ENCODE peak calls at places on chromosome 3, in seven cellular contexts. One of them, this sample, is unnamed.

GRCh38 chr3:47283596-47284364 is 1.0 kb downstream of the KLHL18 start:
- DNase-seq in neuronal stem cell: no peak
- DNase-seq in IMR-90: no peak
- DNase-seq in H9: peak; percentile 62
- DNase-seq in H1: peak; percentile 60
- DNase-seq in trophoblast cell: no peak
- DNase-seq in mesendoderm: peak; percentile 57
- DNase-seq in this sample: peak; percentile 42

GRCh38 chr3:61768284-61769012 is 207.1 kb downstream of the PTPRG start:
- DNase-seq in neuronal stem cell: no peak
- DNase-seq in IMR-90: peak; percentile 11
- DNase-seq in H9: no peak
- DNase-seq in H1: no peak
- DNase-seq in trophoblast cell: no peak
- DNase-seq in mesendoderm: no peak
- DNase-seq in this sample: no peak

GRCh38 chr3:183303725-183304124 is 50.7 kb downstream of the B3GNT5 start:
- DNase-seq in neuronal stem cell: no peak
- DNase-seq in IMR-90: no peak
- DNase-seq in H9: no peak
- DNase-seq in H1: no peak
- DNase-seq in trophoblast cell: no peak
- DNase-seq in mesendoderm: no peak
- DNase-seq in this sample: no peak

GRCh38 chr3:178393833-178394232 is 142.4 kb upstream of the KCNMB2 start:
- DNase-seq in neuronal stem cell: no peak
- DNase-seq in IMR-90: peak; percentile 85
- DNase-seq in H9: no peak
- DNase-seq in H1: no peak
- DNase-seq in trophoblast cell: no peak
- DNase-seq in mesendoderm: peak; percentile 6
- DNase-seq in this sample: peak; percentile 61

GRCh38 chr3:66642484-66642883 is 141.7 kb upstream of the LRIG1 start:
- DNase-seq in neuronal stem cell: no peak
- DNase-seq in IMR-90: no peak
- DNase-seq in H9: no peak
- DNase-seq in H1: no peak
- DNase-seq in trophoblast cell: no peak
- DNase-seq in mesendoderm: no peak
- DNase-seq in this sample: no peak

GRCh38 chr3:118641608-118642007 is 393.0 kb downstream of the IGSF11 start:
- DNase-seq in neuronal stem cell: peak; percentile 27
- DNase-seq in IMR-90: no peak
- DNase-seq in H9: peak; percentile 86
- DNase-seq in H1: peak; percentile 53
- DNase-seq in trophoblast cell: no peak
- DNase-seq in mesendoderm: peak; percentile 96
- DNase-seq in this sample: no peak

GRCh38 chr3:136932518-136932917 is 25.3 kb upstream of the IL20RB start:
- DNase-seq in neuronal stem cell: no peak
- DNase-seq in IMR-90: peak; percentile 62
- DNase-seq in H9: no peak
- DNase-seq in H1: no peak
- DNase-seq in trophoblast cell: no peak
- DNase-seq in mesendoderm: no peak
- DNase-seq in this sample: peak; percentile 59

GRCh38 chr3:4752201-4753072 is 226.8 kb upstream of the BHLHE40 start:
- DNase-seq in neuronal stem cell: no peak
- DNase-seq in IMR-90: peak; percentile 10
- DNase-seq in H9: no peak
- DNase-seq in H1: no peak
- DNase-seq in trophoblast cell: no peak
- DNase-seq in mesendoderm: peak; percentile 47
- DNase-seq in this sample: no peak

GRCh38 chr3:59573911-59574310 is 524.1 kb upstream of the CFAP20DC start:
- DNase-seq in neuronal stem cell: no peak
- DNase-seq in IMR-90: peak; percentile 88
- DNase-seq in H9: no peak
- DNase-seq in H1: no peak
- DNase-seq in trophoblast cell: no peak
- DNase-seq in mesendoderm: no peak
- DNase-seq in this sample: peak; percentile 72

GRCh38 chr3:134527037-134527436 is 41.2 kb downstream of the CEP63 start:
- DNase-seq in neuronal stem cell: no peak
- DNase-seq in IMR-90: peak; percentile 18
- DNase-seq in H9: peak; percentile 67
- DNase-seq in H1: peak; percentile 72
- DNase-seq in trophoblast cell: no peak
- DNase-seq in mesendoderm: peak; percentile 62
- DNase-seq in this sample: no peak

GRCh38 chr3:43004282-43004681 is 25.2 kb downstream of the GASK1A start:
- DNase-seq in neuronal stem cell: no peak
- DNase-seq in IMR-90: peak; percentile 54
- DNase-seq in H9: no peak
- DNase-seq in H1: no peak
- DNase-seq in trophoblast cell: no peak
- DNase-seq in mesendoderm: no peak
- DNase-seq in this sample: no peak

GRCh38 chr3:27976933-27977332 is 254.8 kb upstream of the EOMES start:
- DNase-seq in neuronal stem cell: no peak
- DNase-seq in IMR-90: peak; percentile 10
- DNase-seq in H9: no peak
- DNase-seq in H1: no peak
- DNase-seq in trophoblast cell: peak; percentile 71
- DNase-seq in mesendoderm: no peak
- DNase-seq in this sample: no peak

GRCh38 chr3:196082471-196082971 is 631 bp upstream of the TFRC start:
- DNase-seq in neuronal stem cell: no peak
- DNase-seq in IMR-90: peak; percentile 7
- DNase-seq in H9: no peak
- DNase-seq in H1: no peak
- DNase-seq in trophoblast cell: no peak
- DNase-seq in mesendoderm: no peak
- DNase-seq in this sample: no peak

GRCh38 chr3:59192473-59192872 is 142.6 kb upstream of the CFAP20DC start:
- DNase-seq in neuronal stem cell: no peak
- DNase-seq in IMR-90: peak; percentile 87
- DNase-seq in H9: no peak
- DNase-seq in H1: no peak
- DNase-seq in trophoblast cell: no peak
- DNase-seq in mesendoderm: no peak
- DNase-seq in this sample: peak; percentile 5

GRCh38 chr3:193704431-193704830 is 111.4 kb downstream of the OPA1 start:
- DNase-seq in neuronal stem cell: no peak
- DNase-seq in IMR-90: no peak
- DNase-seq in H9: peak; percentile 63
- DNase-seq in H1: no peak
- DNase-seq in trophoblast cell: no peak
- DNase-seq in mesendoderm: peak; percentile 70
- DNase-seq in this sample: no peak

GRCh38 chr3:25854635-25855034 is 64.7 kb downstream of the OXSM start:
- DNase-seq in neuronal stem cell: no peak
- DNase-seq in IMR-90: peak; percentile 83
- DNase-seq in H9: no peak
- DNase-seq in H1: no peak
- DNase-seq in trophoblast cell: peak; percentile 59
- DNase-seq in mesendoderm: peak; percentile 61
- DNase-seq in this sample: peak; percentile 67

GRCh38 chr3:193928354-193929209 is 207.4 kb upstream of the HES1 start:
- DNase-seq in neuronal stem cell: no peak
- DNase-seq in IMR-90: no peak
- DNase-seq in H9: no peak
- DNase-seq in H1: no peak
- DNase-seq in trophoblast cell: no peak
- DNase-seq in mesendoderm: peak; percentile 9
- DNase-seq in this sample: no peak

DNA sequence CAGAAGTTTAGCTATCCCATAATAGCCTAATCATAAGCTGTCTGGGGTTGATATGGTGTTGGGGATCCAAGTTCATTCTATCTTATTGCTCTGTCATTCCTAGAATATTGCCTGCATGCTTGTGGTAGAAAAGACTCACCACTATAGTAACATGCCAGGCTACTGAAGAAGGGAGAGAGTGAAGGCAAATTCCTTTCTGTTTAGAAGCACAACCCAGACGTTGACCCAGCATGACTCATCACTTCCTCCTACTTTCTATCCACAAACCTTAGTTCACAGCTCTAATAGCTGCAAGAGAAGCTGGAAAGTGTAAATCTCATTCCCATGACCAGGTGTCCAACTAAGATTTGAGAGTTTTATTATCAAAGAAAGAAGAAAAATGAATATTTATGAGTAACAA is 57.8 kb upstream of the NMD3 start:
- DNase-seq in neuronal stem cell: no peak
- DNase-seq in IMR-90: peak; percentile 89
- DNase-seq in H9: no peak
- DNase-seq in H1: no peak
- DNase-seq in trophoblast cell: peak; percentile 62
- DNase-seq in mesendoderm: peak; percentile 87
- DNase-seq in this sample: peak; percentile 94
- H2BK5ac ChIP-seq in neuronal stem cell: no peak overlapping the region
- H2BK5ac ChIP-seq in IMR-90: no peak overlapping the region
- H2BK5ac ChIP-seq in H9: no peak overlapping the region
- H2BK5ac ChIP-seq in H1: no peak overlapping the region
- H2BK5ac ChIP-seq in trophoblast cell: no peak overlapping the region
- H2BK5ac ChIP-seq in mesendoderm: no peak overlapping the region
- H2BK5ac ChIP-seq in this sample: no peak overlapping the region

DNA sequence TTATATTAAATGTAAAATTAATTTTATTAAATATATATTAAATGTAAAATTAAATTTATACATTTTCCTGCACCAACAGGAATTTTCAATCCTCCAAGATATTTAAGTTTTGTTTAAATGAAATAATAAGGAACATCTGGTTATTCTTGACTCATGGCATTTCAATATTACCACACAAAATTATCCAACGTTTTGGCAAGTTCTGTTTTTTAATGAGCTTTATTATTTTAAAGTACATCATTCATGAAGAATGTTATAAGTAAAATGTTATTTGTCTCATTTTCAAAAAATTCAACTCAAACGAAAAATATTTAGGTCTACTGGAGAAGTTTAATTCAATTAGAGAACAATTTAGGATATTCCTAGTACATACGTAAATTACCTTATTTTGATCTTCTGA is 811.4 kb downstream of the NAALADL2 start:
- DNase-seq in neuronal stem cell: no peak
- DNase-seq in IMR-90: peak; percentile 76
- DNase-seq in H9: no peak
- DNase-seq in H1: no peak
- DNase-seq in trophoblast cell: no peak
- DNase-seq in mesendoderm: no peak
- DNase-seq in this sample: no peak
- H2BK5ac ChIP-seq in neuronal stem cell: no peak overlapping the region
- H2BK5ac ChIP-seq in IMR-90: peak overlapping the region; percentile 93
- H2BK5ac ChIP-seq in H9: no peak overlapping the region
- H2BK5ac ChIP-seq in H1: no peak overlapping the region
- H2BK5ac ChIP-seq in trophoblast cell: no peak overlapping the region
- H2BK5ac ChIP-seq in mesendoderm: no peak overlapping the region
- H2BK5ac ChIP-seq in this sample: no peak overlapping the region

GRCh38 chr3:11290743-11291680 is 18.8 kb downstream of the ATG7 start:
- DNase-seq in neuronal stem cell: no peak
- DNase-seq in IMR-90: peak; percentile 84
- DNase-seq in H9: no peak
- DNase-seq in H1: no peak
- DNase-seq in trophoblast cell: peak; percentile 26
- DNase-seq in mesendoderm: no peak
- DNase-seq in this sample: peak; percentile 85

GRCh38 chr3:11288786-11289637 is 16.8 kb downstream of the ATG7 start:
- DNase-seq in neuronal stem cell: no peak
- DNase-seq in IMR-90: peak; percentile 96
- DNase-seq in H9: no peak
- DNase-seq in H1: no peak
- DNase-seq in trophoblast cell: peak; percentile 74
- DNase-seq in mesendoderm: no peak
- DNase-seq in this sample: peak; percentile 97

GRCh38 chr3:11285471-11285870 is 13.3 kb downstream of the ATG7 start:
- DNase-seq in neuronal stem cell: no peak
- DNase-seq in IMR-90: no peak
- DNase-seq in H9: no peak
- DNase-seq in H1: no peak
- DNase-seq in trophoblast cell: no peak
- DNase-seq in mesendoderm: no peak
- DNase-seq in this sample: no peak

GRCh38 chr3:11289864-11290263 is 17.7 kb downstream of the ATG7 start:
- DNase-seq in neuronal stem cell: no peak
- DNase-seq in IMR-90: no peak
- DNase-seq in H9: no peak
- DNase-seq in H1: no peak
- DNase-seq in trophoblast cell: no peak
- DNase-seq in mesendoderm: no peak
- DNase-seq in this sample: peak; percentile 16

DNA sequence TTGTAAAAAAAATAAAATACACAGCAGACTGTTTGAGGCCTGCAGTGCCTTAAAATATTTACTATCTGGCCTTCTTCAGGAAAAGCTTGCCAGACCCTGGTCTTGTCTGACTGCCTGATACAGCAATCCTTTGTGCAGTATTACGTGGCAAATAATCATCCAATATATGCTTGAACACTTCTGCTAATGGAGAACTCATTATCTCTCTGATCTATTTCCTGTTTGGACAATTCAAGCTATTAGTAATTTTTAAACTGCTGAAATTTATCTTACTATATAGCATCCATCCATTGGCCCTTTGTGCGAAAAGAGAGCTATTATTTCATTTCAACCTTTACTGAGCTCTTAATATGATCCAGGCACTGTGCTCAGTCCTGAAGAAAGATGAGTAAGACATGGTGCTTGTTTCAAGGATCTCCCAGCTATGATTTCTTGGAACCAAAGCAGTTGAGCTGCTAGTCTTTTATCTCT is 15.9 kb downstream of the ATG7 start:
- DNase-seq in neuronal stem cell: no peak
- DNase-seq in IMR-90: peak; percentile 51
- DNase-seq in H9: no peak
- DNase-seq in H1: no peak
- DNase-seq in trophoblast cell: no peak
- DNase-seq in mesendoderm: no peak
- DNase-seq in this sample: peak; percentile 74
- H2BK5ac ChIP-seq in neuronal stem cell: no peak overlapping the region
- H2BK5ac ChIP-seq in IMR-90: peak overlapping the region; percentile 99
- H2BK5ac ChIP-seq in H9: no peak overlapping the region
- H2BK5ac ChIP-seq in H1: no peak overlapping the region
- H2BK5ac ChIP-seq in trophoblast cell: no peak overlapping the region
- H2BK5ac ChIP-seq in mesendoderm: no peak overlapping the region
- H2BK5ac ChIP-seq in this sample: no peak overlapping the region

GRCh38 chr3:64003589-64003988 is 19.7 kb downstream of the PSMD6 start:
- DNase-seq in neuronal stem cell: no peak
- DNase-seq in IMR-90: no peak
- DNase-seq in H9: no peak
- DNase-seq in H1: no peak
- DNase-seq in trophoblast cell: no peak
- DNase-seq in mesendoderm: no peak
- DNase-seq in this sample: no peak
- H2BK5ac ChIP-seq in neuronal stem cell: no peak overlapping the region
- H2BK5ac ChIP-seq in IMR-90: no peak overlapping the region
- H2BK5ac ChIP-seq in H9: no peak overlapping the region
- H2BK5ac ChIP-seq in H1: no peak overlapping the region
- H2BK5ac ChIP-seq in trophoblast cell: no peak overlapping the region
- H2BK5ac ChIP-seq in mesendoderm: no peak overlapping the region
- H2BK5ac ChIP-seq in this sample: no peak overlapping the region

GRCh38 chr3:17046623-17047022 is 161.9 kb downstream of the PLCL2 start:
- DNase-seq in neuronal stem cell: no peak
- DNase-seq in IMR-90: no peak
- DNase-seq in H9: no peak
- DNase-seq in H1: no peak
- DNase-seq in trophoblast cell: no peak
- DNase-seq in mesendoderm: no peak
- DNase-seq in this sample: no peak
- H2BK5ac ChIP-seq in neuronal stem cell: no peak overlapping the region
- H2BK5ac ChIP-seq in IMR-90: no peak overlapping the region
- H2BK5ac ChIP-seq in H9: no peak overlapping the region
- H2BK5ac ChIP-seq in H1: no peak overlapping the region
- H2BK5ac ChIP-seq in trophoblast cell: no peak overlapping the region
- H2BK5ac ChIP-seq in mesendoderm: no peak overlapping the region
- H2BK5ac ChIP-seq in this sample: no peak overlapping the region

GRCh38 chr3:114893361-114893760 is 253.7 kb downstream of the ZBTB20 start:
- DNase-seq in neuronal stem cell: no peak
- DNase-seq in IMR-90: no peak
- DNase-seq in H9: no peak
- DNase-seq in H1: no peak
- DNase-seq in trophoblast cell: no peak
- DNase-seq in mesendoderm: no peak
- DNase-seq in this sample: no peak
- H2BK5ac ChIP-seq in neuronal stem cell: no peak overlapping the region
- H2BK5ac ChIP-seq in IMR-90: no peak overlapping the region
- H2BK5ac ChIP-seq in H9: no peak overlapping the region
- H2BK5ac ChIP-seq in H1: no peak overlapping the region
- H2BK5ac ChIP-seq in trophoblast cell: no peak overlapping the region
- H2BK5ac ChIP-seq in mesendoderm: no peak overlapping the region
- H2BK5ac ChIP-seq in this sample: no peak overlapping the region

This sample was measured in mesenchymal stem cell.